ENCODE peak calls at places on chromosome 17, in six cellular contexts. One of them, this sample, is unnamed. For H3K27me3, the result is how much of the 10 kb centered on the place peaks cover.

GRCh38 chr17:76075364-76076099 is 951 bp downstream of the GALR2 start:
- DNase-seq in adipocyte: peak
- DNase-seq in AG04450: no peak
- DNase-seq in right cardiac atrium: no peak
- DNase-seq in adrenal gland: no peak
- DNase-seq in gastrocnemius medialis: no peak
- DNase-seq in this sample: no peak

GRCh38 chr17:38853292-38854219 is at the start of gene RPL23:
- DNase-seq in adipocyte: peak
- DNase-seq in AG04450: peak
- DNase-seq in right cardiac atrium: peak
- DNase-seq in adrenal gland: peak
- DNase-seq in gastrocnemius medialis: peak
- DNase-seq in this sample: peak

GRCh38 chr17:18208092-18208491 is 17.3 kb upstream of the LLGL1 start:
- DNase-seq in adipocyte: no peak
- DNase-seq in AG04450: no peak
- DNase-seq in right cardiac atrium: no peak
- DNase-seq in adrenal gland: no peak
- DNase-seq in gastrocnemius medialis: no peak
- DNase-seq in this sample: no peak

GRCh38 chr17:38428150-38428642 is at the start of gene ARHGAP23:
- DNase-seq in adipocyte: peak
- DNase-seq in AG04450: peak
- DNase-seq in right cardiac atrium: peak
- DNase-seq in adrenal gland: peak
- DNase-seq in gastrocnemius medialis: no peak
- DNase-seq in this sample: no peak

GRCh38 chr17:83062011-83062817 is 17.2 kb upstream of the METRNL start:
- DNase-seq in adipocyte: no peak
- DNase-seq in AG04450: no peak
- DNase-seq in right cardiac atrium: peak
- DNase-seq in adrenal gland: peak
- DNase-seq in gastrocnemius medialis: no peak
- DNase-seq in this sample: no peak

GRCh38 chr17:2755941-2756724 is 6.7 kb upstream of the CCDC92B start:
- DNase-seq in adipocyte: peak
- DNase-seq in AG04450: no peak
- DNase-seq in right cardiac atrium: peak
- DNase-seq in adrenal gland: no peak
- DNase-seq in gastrocnemius medialis: no peak
- DNase-seq in this sample: no peak

GRCh38 chr17:82924812-82925211 is 85.0 kb upstream of the ZNF750 start:
- DNase-seq in adipocyte: no peak
- DNase-seq in AG04450: no peak
- DNase-seq in right cardiac atrium: peak
- DNase-seq in adrenal gland: no peak
- DNase-seq in gastrocnemius medialis: no peak
- DNase-seq in this sample: no peak

GRCh38 chr17:81509048-81509686 is 3.4 kb downstream of the ACTG1 start:
- DNase-seq in adipocyte: peak
- DNase-seq in AG04450: no peak
- DNase-seq in right cardiac atrium: peak
- DNase-seq in adrenal gland: peak
- DNase-seq in gastrocnemius medialis: no peak
- DNase-seq in this sample: no peak

GRCh38 chr17:81512984-81513668 is 527 bp upstream of the ACTG1 start:
- DNase-seq in adipocyte: peak
- DNase-seq in AG04450: no peak
- DNase-seq in right cardiac atrium: peak
- DNase-seq in adrenal gland: peak
- DNase-seq in gastrocnemius medialis: peak
- DNase-seq in this sample: no peak

GRCh38 chr17:17859909-17860760 is 23.3 kb upstream of the SREBF1 start:
- DNase-seq in adipocyte: peak
- DNase-seq in AG04450: no peak
- DNase-seq in right cardiac atrium: peak
- DNase-seq in adrenal gland: peak
- DNase-seq in gastrocnemius medialis: no peak
- DNase-seq in this sample: no peak

GRCh38 chr17:8249621-8250020 is 532 bp downstream of the PFAS start:
- DNase-seq in adipocyte: no peak
- DNase-seq in AG04450: no peak
- DNase-seq in right cardiac atrium: no peak
- DNase-seq in adrenal gland: no peak
- DNase-seq in gastrocnemius medialis: no peak
- DNase-seq in this sample: no peak

GRCh38 chr17:44074911-44075285 is 4.4 kb downstream of the G6PC3 start:
- DNase-seq in adipocyte: no peak
- DNase-seq in AG04450: no peak
- DNase-seq in right cardiac atrium: no peak
- DNase-seq in adrenal gland: no peak
- DNase-seq in gastrocnemius medialis: no peak
- DNase-seq in this sample: no peak

GRCh38 chr17:74430706-74431567 is 951 bp upstream of the GPRC5C start:
- DNase-seq in adipocyte: peak
- DNase-seq in AG04450: no peak
- DNase-seq in right cardiac atrium: peak
- DNase-seq in adrenal gland: peak
- DNase-seq in gastrocnemius medialis: peak
- DNase-seq in this sample: no peak

GRCh38 chr17:44655983-44656700 is at the start of gene MEIOC:
- DNase-seq in adipocyte: peak
- DNase-seq in AG04450: no peak
- DNase-seq in right cardiac atrium: no peak
- DNase-seq in adrenal gland: no peak
- DNase-seq in gastrocnemius medialis: no peak
- DNase-seq in this sample: no peak

GRCh38 chr17:42623732-42624596 is 14.5 kb downstream of the TUBG1 start:
- DNase-seq in adipocyte: no peak
- DNase-seq in AG04450: no peak
- DNase-seq in right cardiac atrium: no peak
- DNase-seq in adrenal gland: peak
- DNase-seq in gastrocnemius medialis: peak
- DNase-seq in this sample: no peak

GRCh38 chr17:55500103-55500502 is 11.1 kb downstream of the SMIM36 start:
- DNase-seq in adipocyte: no peak
- DNase-seq in AG04450: no peak
- DNase-seq in right cardiac atrium: no peak
- DNase-seq in adrenal gland: no peak
- DNase-seq in gastrocnemius medialis: peak
- DNase-seq in this sample: no peak

GRCh38 chr17:48262982-48263586 is 155.5 kb downstream of the SNX11 start:
- DNase-seq in adipocyte: no peak
- DNase-seq in AG04450: no peak
- DNase-seq in right cardiac atrium: no peak
- DNase-seq in adrenal gland: no peak
- DNase-seq in gastrocnemius medialis: no peak
- DNase-seq in this sample: no peak

GRCh38 chr17:63552211-63552610 is 1.9 kb downstream of the DCAF7 start:
- DNase-seq in adipocyte: peak
- DNase-seq in AG04450: peak
- DNase-seq in right cardiac atrium: no peak
- DNase-seq in adrenal gland: no peak
- DNase-seq in gastrocnemius medialis: no peak
- DNase-seq in this sample: no peak

GRCh38 chr17:74114881-74115470 is 88.5 kb upstream of the RPL38 start:
- DNase-seq in adipocyte: no peak
- DNase-seq in AG04450: no peak
- DNase-seq in right cardiac atrium: no peak
- DNase-seq in adrenal gland: no peak
- DNase-seq in gastrocnemius medialis: no peak
- DNase-seq in this sample: no peak

DNA sequence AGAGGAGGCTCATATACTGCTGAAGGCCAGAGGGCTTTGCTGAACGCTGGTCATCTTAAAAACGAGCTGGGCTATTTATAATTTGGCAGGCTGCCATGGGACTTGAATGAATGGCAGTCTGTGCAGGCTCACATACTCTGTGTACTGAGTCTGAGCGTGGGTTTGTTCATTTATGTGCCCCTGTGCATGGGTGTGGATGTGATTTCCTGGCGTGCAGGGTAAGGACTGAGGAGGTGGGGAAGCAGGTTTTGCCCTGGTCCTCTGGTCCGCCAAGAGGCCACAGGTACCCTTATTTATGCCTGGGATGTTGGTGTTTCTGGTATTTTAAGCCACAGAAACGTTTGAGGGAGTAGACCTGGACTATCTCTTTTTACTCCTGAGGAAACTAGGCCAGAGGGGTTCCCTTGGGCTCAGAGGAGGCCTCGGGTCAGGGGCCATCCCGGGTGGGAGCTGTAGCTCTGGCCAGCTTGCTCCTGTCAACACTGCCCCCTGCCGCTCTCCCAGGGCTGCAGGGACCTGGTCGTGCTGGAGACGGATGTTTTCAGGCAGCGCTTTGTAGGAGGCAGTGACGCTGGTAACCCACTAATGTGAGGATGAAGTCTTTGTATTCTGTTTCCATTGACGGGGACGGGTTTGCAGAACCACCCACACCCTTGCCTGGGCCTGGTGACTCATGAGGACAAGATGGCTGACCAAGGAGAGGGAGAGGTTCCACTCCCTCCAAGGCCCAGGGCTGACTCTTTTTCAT is 184.4 kb downstream of the MSI2 start:
- DNase-seq in adipocyte: peak
- DNase-seq in AG04450: peak
- DNase-seq in right cardiac atrium: peak
- DNase-seq in adrenal gland: peak
- DNase-seq in gastrocnemius medialis: peak
- DNase-seq in this sample: no peak
- H3K4me3 ChIP-seq in adipocyte: no peak
- H3K4me3 ChIP-seq in AG04450: no peak
- H3K4me3 ChIP-seq in right cardiac atrium: no peak
- H3K4me3 ChIP-seq in adrenal gland: no peak
- H3K4me3 ChIP-seq in gastrocnemius medialis: no peak
- H3K4me3 ChIP-seq in this sample: no peak

GRCh38 chr17:80474231-80474932 is 2.0 kb downstream of the NPTX1 start:
- DNase-seq in adipocyte: peak
- DNase-seq in AG04450: no peak
- DNase-seq in right cardiac atrium: no peak
- DNase-seq in adrenal gland: peak
- DNase-seq in gastrocnemius medialis: no peak
- DNase-seq in this sample: no peak

GRCh38 chr17:80476877-80477646 is 655 bp upstream of the NPTX1 start:
- DNase-seq in adipocyte: peak
- DNase-seq in AG04450: no peak
- DNase-seq in right cardiac atrium: no peak
- DNase-seq in adrenal gland: no peak
- DNase-seq in gastrocnemius medialis: no peak
- DNase-seq in this sample: no peak

GRCh38 chr17:80477647-80478478 is 1.5 kb upstream of the NPTX1 start:
- DNase-seq in adipocyte: peak
- DNase-seq in AG04450: no peak
- DNase-seq in right cardiac atrium: no peak
- DNase-seq in adrenal gland: peak
- DNase-seq in gastrocnemius medialis: no peak
- DNase-seq in this sample: no peak

GRCh38 chr17:80474933-80475915 is 1.2 kb downstream of the NPTX1 start:
- DNase-seq in adipocyte: peak
- DNase-seq in AG04450: no peak
- DNase-seq in right cardiac atrium: no peak
- DNase-seq in adrenal gland: no peak
- DNase-seq in gastrocnemius medialis: no peak
- DNase-seq in this sample: no peak

DNA sequence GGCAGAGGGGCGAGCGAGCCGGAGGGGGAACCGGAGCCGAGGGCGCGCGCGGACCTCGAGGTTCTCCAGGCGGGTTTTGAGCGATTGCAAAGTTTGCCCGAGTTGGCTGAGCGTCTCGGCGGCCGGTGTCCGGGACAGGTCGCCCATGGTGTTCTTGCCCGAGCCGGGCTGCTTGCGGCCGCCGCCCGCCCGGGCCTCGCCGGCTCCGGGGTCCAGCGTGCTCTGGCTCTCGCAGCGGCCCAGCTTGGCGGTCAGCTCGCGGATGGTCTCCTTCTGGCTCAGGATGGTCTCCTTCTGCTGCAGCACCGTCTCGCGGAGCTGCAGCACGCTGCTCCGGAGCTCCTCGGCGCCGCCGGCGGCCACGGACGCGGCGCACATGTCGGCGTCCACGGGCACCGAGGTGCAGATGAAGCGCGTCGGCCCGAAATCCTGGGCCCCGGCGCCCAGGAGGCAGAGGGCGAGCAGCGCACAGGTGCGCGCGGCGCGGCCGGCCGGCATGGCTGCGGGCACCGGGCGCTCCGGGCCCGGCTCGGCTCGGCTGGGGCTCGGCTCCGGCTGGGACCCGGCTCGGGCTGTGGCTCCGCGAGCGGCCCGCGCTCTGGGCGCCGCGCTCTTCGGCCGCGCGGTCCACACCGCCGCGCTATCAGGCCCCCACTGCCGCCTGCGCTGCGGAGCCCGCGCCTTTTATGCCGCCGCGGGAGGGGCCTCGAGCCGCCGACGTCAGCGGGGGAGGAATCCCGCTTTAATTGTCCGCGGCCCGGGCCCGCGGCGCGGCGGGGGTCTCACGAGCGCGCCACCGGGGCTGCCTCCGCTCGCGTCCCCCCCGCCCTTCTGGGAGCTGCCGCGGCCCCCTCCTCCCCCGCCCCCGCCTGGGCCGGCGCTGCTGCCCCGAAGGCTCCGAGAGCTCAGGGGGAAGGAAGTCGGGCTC is at the start of gene NPTX1:
- DNase-seq in adipocyte: peak
- DNase-seq in AG04450: no peak
- DNase-seq in right cardiac atrium: no peak
- DNase-seq in adrenal gland: no peak
- DNase-seq in gastrocnemius medialis: no peak
- DNase-seq in this sample: no peak
- H3K27me3 ChIP-seq in adipocyte: half or more
- H3K27me3 ChIP-seq in AG04450: half or more
- H3K27me3 ChIP-seq in right cardiac atrium: under half
- H3K27me3 ChIP-seq in adrenal gland: half or more
- H3K27me3 ChIP-seq in gastrocnemius medialis: half or more
- H3K27me3 ChIP-seq in this sample: half or more

GRCh38 chr17:49741009-49741691 is 22.8 kb downstream of the FAM117A start:
- DNase-seq in adipocyte: no peak
- DNase-seq in AG04450: no peak
- DNase-seq in right cardiac atrium: no peak
- DNase-seq in adrenal gland: no peak
- DNase-seq in gastrocnemius medialis: no peak
- DNase-seq in this sample: no peak
- H3K4me3 ChIP-seq in adipocyte: no peak
- H3K4me3 ChIP-seq in AG04450: no peak
- H3K4me3 ChIP-seq in right cardiac atrium: no peak
- H3K4me3 ChIP-seq in adrenal gland: no peak
- H3K4me3 ChIP-seq in gastrocnemius medialis: no peak
- H3K4me3 ChIP-seq in this sample: no peak

DNA sequence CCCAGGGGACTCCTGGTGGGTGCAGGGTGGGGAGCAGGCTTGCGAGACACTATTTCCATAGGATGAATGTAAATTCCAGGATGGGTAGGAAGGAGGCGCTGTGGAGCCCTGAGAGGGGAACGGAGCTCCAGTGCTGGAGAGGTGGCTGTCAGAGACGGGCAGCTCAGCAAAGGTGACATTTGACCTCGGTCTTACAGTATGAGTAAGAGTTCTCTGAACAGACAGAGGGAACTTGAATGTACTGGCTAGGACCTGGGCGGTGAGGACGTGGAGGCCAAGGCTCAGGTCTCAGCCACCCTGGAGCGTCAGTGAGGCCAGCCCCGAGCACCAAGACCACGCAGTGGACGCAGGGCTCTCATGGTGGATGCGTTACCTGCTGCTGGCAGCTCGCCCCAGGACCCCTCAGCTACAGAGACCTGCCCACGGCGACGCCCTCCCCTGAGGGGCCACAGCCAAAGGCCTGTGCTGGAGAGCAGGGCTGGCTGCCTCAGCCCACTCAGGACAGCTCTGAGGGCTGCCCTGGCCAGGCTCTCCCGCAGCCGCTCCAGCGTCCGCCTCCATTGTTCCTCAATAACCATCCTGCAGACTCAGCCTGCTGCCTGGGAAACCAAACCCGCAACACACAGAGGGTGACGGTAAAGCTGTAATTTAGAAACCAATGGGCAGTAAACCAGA is 65.9 kb upstream of the TNRC6C start:
- DNase-seq in adipocyte: no peak
- DNase-seq in AG04450: no peak
- DNase-seq in right cardiac atrium: peak
- DNase-seq in adrenal gland: no peak
- DNase-seq in gastrocnemius medialis: no peak
- DNase-seq in this sample: no peak
- H3K27me3 ChIP-seq in adipocyte: under half
- H3K27me3 ChIP-seq in AG04450: under half
- H3K27me3 ChIP-seq in right cardiac atrium: under half
- H3K27me3 ChIP-seq in adrenal gland: under half
- H3K27me3 ChIP-seq in gastrocnemius medialis: under half
- H3K27me3 ChIP-seq in this sample: under half